ENCODE peak calls at places on chromosome 10, in nine cellular contexts. D is stimulated activated CD8-positive, alpha-beta memory T cell treated with anti-CD3 and anti-CD28 coated beads, Interleukin-7, amount 100 ng/mL, for 4 hours; L is ELR; P is hippocampal formation; Q is cardiac fibroblast; X is activated T-cell treated with anti-CD3 and anti-CD28 coated beads for 1 hour; J is activated CD4-positive, alpha-beta T cell treated with anti-CD3 and anti-CD28 coated beads for 36 hours; S is WTC11; E is effector memory CD8-positive, alpha-beta T cell. U is an unnamed sample.

GRCh38 chr10:16845248-16845647 is 28.0 kb upstream of the RSU1 start:
- DNase-seq in D (no peak), L (no peak), P (no peak), Q (peak), X (no peak), J (no peak), S (no peak), E (no peak), U (no peak)

GRCh38 chr10:45514283-45515270 is 140.6 kb downstream of the ALOX5 start:
- DNase-seq in D (no peak), L (peak), P (peak), Q (no peak), X (no peak), J (no peak), S (no peak), E (no peak), U (no peak)

GRCh38 chr10:63767512-63767911 is 246.3 kb downstream of the REEP3 start:
- DNase-seq in D (no peak), L (peak), P (no peak), Q (peak), X (no peak), J (no peak), S (no peak), E (no peak), U (no peak)

GRCh38 chr10:13091816-13092215 is 8.1 kb upstream of the OPTN start:
- DNase-seq in D (no peak), L (no peak), P (no peak), Q (no peak), X (no peak), J (no peak), S (no peak), E (no peak), U (no peak)

GRCh38 chr10:20552382-20552781 is 344.7 kb downstream of the NEBL start:
- DNase-seq in D (no peak), L (no peak), P (no peak), Q (no peak), X (no peak), J (no peak), S (no peak), E (no peak), U (no peak)

GRCh38 chr10:93921338-93921737 is 27.6 kb downstream of the SLC35G1 start:
- DNase-seq in D (no peak), L (peak), P (no peak), Q (no peak), X (peak), J (peak), S (peak), E (no peak), U (no peak)

GRCh38 chr10:69958232-69958902 is 94.3 kb upstream of the MACROH2A2 start:
- DNase-seq in D (no peak), L (peak), P (no peak), Q (peak), X (no peak), J (peak), S (peak), E (peak), U (peak)

GRCh38 chr10:50621981-50622496 is 1.7 kb downstream of the SGMS1 start:
- DNase-seq in D (peak), L (peak), P (peak), Q (peak), X (peak), J (peak), S (peak), E (peak), U (peak)

GRCh38 chr10:90884414-90884813 is 12.6 kb downstream of the RPP30 start:
- DNase-seq in D (no peak), L (no peak), P (no peak), Q (peak), X (no peak), J (no peak), S (no peak), E (no peak), U (peak)

GRCh38 chr10:72682626-72683025 is 9.3 kb upstream of the MCU start:
- DNase-seq in D (no peak), L (no peak), P (no peak), Q (peak), X (no peak), J (no peak), S (no peak), E (no peak), U (no peak)

GRCh38 chr10:90787376-90787775 is 70.5 kb downstream of the HTR7 start:
- DNase-seq in D (no peak), L (no peak), P (no peak), Q (no peak), X (no peak), J (no peak), S (no peak), E (no peak), U (no peak)

GRCh38 chr10:28431139-28431538 is 101.8 kb upstream of the WAC start:
- DNase-seq in D (no peak), L (no peak), P (no peak), Q (no peak), X (no peak), J (no peak), S (peak), E (no peak), U (no peak)

U was measured in stromal cell of bone marrow.